ENCODE peak calls at places on chromosomes 3 and 15, in ten cellular contexts. P, Q, X, S, H, F, C, B, Z and U are unnamed samples.

GRCh38 chr15:25378501-25378901 is 60.3 kb downstream of the UBE3A start:
- DNase-seq in P (no peak), Q (peak; percentile 47), X (no peak), S (no peak), H (no peak), F (no peak), C (no peak), B (no peak), Z (no peak), U (no peak)

GRCh38 chr15:89999676-90000174 is 1.4 kb upstream of the ZNF710 start:
- DNase-seq in P (no peak), Q (peak; percentile 43), X (peak; percentile 90), S (peak; percentile 42), H (peak; percentile 32), F (no peak), C (no peak), B (peak; percentile 30), Z (no peak), U (peak; percentile 9)

GRCh38 chr15:35519536-35520149 is 26.3 kb downstream of the DPH6 start:
- DNase-seq in P (peak; percentile 46), Q (peak; percentile 57), X (peak; percentile 75), S (no peak), H (peak; percentile 51), F (peak; percentile 11), C (peak; percentile 48), B (no peak), Z (peak; percentile 28), U (peak; percentile 69)

GRCh38 chr3:56133423-56133822 is 334.8 kb downstream of the ERC2 start:
- DNase-seq in P (peak; percentile 24), Q (peak; percentile 78), X (no peak), S (no peak), H (peak; percentile 77), F (no peak), C (no peak), B (no peak), Z (no peak), U (peak; percentile 59)

GRCh38 chr15:63043391-63044076 is 987 bp downstream of the TPM1 start:
- DNase-seq in P (no peak), Q (no peak), X (no peak), S (peak; percentile 62), H (no peak), F (no peak), C (no peak), B (no peak), Z (no peak), U (no peak)

GRCh38 chr3:36677331-36678007 is 86.9 kb downstream of the DCLK3 start:
- DNase-seq in P (no peak), Q (peak; percentile 91), X (peak; percentile 13), S (no peak), H (peak; percentile 98), F (no peak), C (no peak), B (no peak), Z (peak; percentile 29), U (peak; percentile 97)

GRCh38 chr15:99250494-99251435 is 516 bp upstream of the LRRC28 start:
- DNase-seq in P (peak; percentile 98), Q (peak; percentile 99), X (peak; percentile 100), S (peak; percentile 99), H (peak; percentile 98), F (peak; percentile 98), C (peak; percentile 90), B (peak; percentile 96), Z (peak; percentile 97), U (peak; percentile 99)

GRCh38 chr15:91496754-91497691 is 356.5 kb upstream of the SLCO3A1 start:
- DNase-seq in P (no peak), Q (no peak), X (no peak), S (no peak), H (no peak), F (no peak), C (no peak), B (no peak), Z (no peak), U (peak; percentile 26)

GRCh38 chr3:151686257-151686656 is 47.5 kb upstream of the AADACL2 start:
- DNase-seq in P (no peak), Q (no peak), X (no peak), S (no peak), H (no peak), F (no peak), C (no peak), B (no peak), Z (no peak), U (no peak)

GRCh38 chr3:33054100-33055097 is 42.5 kb downstream of the GLB1 start:
- DNase-seq in P (no peak), Q (no peak), X (no peak), S (no peak), H (no peak), F (no peak), C (no peak), B (no peak), Z (no peak), U (no peak)

GRCh38 chr3:96319176-96319575 is 495.2 kb upstream of the EPHA6 start:
- DNase-seq in P (peak; percentile 8), Q (no peak), X (no peak), S (no peak), H (no peak), F (no peak), C (no peak), B (no peak), Z (no peak), U (no peak)

GRCh38 chr3:172076212-172076611 is 36.8 kb downstream of the FNDC3B start:
- DNase-seq in P (no peak), Q (no peak), X (no peak), S (no peak), H (no peak), F (no peak), C (no peak), B (no peak), Z (no peak), U (no peak)

GRCh38 chr3:45269952-45270351 is 43.9 kb upstream of the TMEM158 start:
- DNase-seq in P (no peak), Q (no peak), X (no peak), S (no peak), H (no peak), F (no peak), C (no peak), B (no peak), Z (no peak), U (no peak)

GRCh38 chr3:41111011-41111410 is 88.3 kb upstream of the CTNNB1 start:
- DNase-seq in P (no peak), Q (no peak), X (no peak), S (no peak), H (no peak), F (no peak), C (no peak), B (no peak), Z (no peak), U (no peak)

GRCh38 chr3:73586190-73586589 is 38.6 kb downstream of the PDZRN3 start:
- DNase-seq in P (no peak), Q (no peak), X (no peak), S (no peak), H (no peak), F (no peak), C (no peak), B (no peak), Z (no peak), U (no peak)

GRCh38 chr3:30258426-30259392 is 347.7 kb upstream of the TGFBR2 start:
- DNase-seq in P (no peak), Q (no peak), X (peak; percentile 68), S (no peak), H (no peak), F (no peak), C (peak; percentile 23), B (no peak), Z (no peak), U (peak; percentile 76)

GRCh38 chr15:74167891-74168331 is 5.6 kb upstream of the ISLR start:
- DNase-seq in P (no peak), Q (no peak), X (no peak), S (no peak), H (no peak), F (no peak), C (no peak), B (no peak), Z (no peak), U (no peak)

GRCh38 chr3:110430146-110430545 is 641.5 kb upstream of the NECTIN3 start:
- DNase-seq in P (no peak), Q (no peak), X (no peak), S (no peak), H (peak; percentile 65), F (no peak), C (no peak), B (no peak), Z (no peak), U (no peak)

GRCh38 chr3:134251731-134252391 is 1.2 kb upstream of the RYK start:
- DNase-seq in P (no peak), Q (no peak), X (peak; percentile 43), S (peak; percentile 64), H (no peak), F (no peak), C (no peak), B (no peak), Z (no peak), U (no peak)

GRCh38 chr3:185330238-185330637 is 32.7 kb upstream of the MAP3K13 start:
- DNase-seq in P (no peak), Q (no peak), X (no peak), S (no peak), H (no peak), F (no peak), C (no peak), B (no peak), Z (no peak), U (no peak)

GRCh38 chr3:10352146-10352911 is 31.4 kb upstream of the SEC13 start:
- DNase-seq in P (peak; percentile 75), Q (peak; percentile 78), X (no peak), S (no peak), H (peak; percentile 37), F (no peak), C (no peak), B (no peak), Z (no peak), U (peak; percentile 70)

GRCh38 chr3:128318275-128318920 is 148.3 kb downstream of the DNAJB8 start:
- DNase-seq in P (no peak), Q (no peak), X (no peak), S (no peak), H (no peak), F (no peak), C (no peak), B (no peak), Z (no peak), U (no peak)

GRCh38 chr15:80494311-80494710 is 90.1 kb downstream of the ARNT2 start:
- DNase-seq in P (peak; percentile 20), Q (peak; percentile 68), X (no peak), S (no peak), H (peak; percentile 85), F (no peak), C (no peak), B (no peak), Z (no peak), U (peak; percentile 47)

GRCh38 chr15:63877713-63878271 is 44.0 kb upstream of the HERC1 start:
- DNase-seq in P (no peak), Q (no peak), X (no peak), S (no peak), H (no peak), F (no peak), C (no peak), B (no peak), Z (no peak), U (no peak)

GRCh38 chr15:89496155-89497098 is at the start of gene RHCG:
- DNase-seq in P (no peak), Q (no peak), X (peak; percentile 96), S (peak; percentile 36), H (peak; percentile 9), F (no peak), C (no peak), B (peak; percentile 36), Z (no peak), U (no peak)

GRCh38 chr3:40387001-40387894 is at the start of gene ENTPD3:
- DNase-seq in P (no peak), Q (no peak), X (peak; percentile 87), S (peak; percentile 52), H (no peak), F (peak; percentile 28), C (no peak), B (peak; percentile 49), Z (no peak), U (peak; percentile 68)

GRCh38 chr15:63909819-63910437 is 76.2 kb upstream of the HERC1 start:
- DNase-seq in P (no peak), Q (no peak), X (no peak), S (no peak), H (peak; percentile 78), F (no peak), C (no peak), B (no peak), Z (no peak), U (no peak)

GRCh38 chr15:63481105-63481810 is 23.1 kb upstream of the USP3 start:
- DNase-seq in P (no peak), Q (peak; percentile 46), X (no peak), S (no peak), H (peak; percentile 33), F (no peak), C (no peak), B (no peak), Z (no peak), U (peak; percentile 54)